ENCODE peak calls at places on chromosomes 4 and X, in five cellular contexts. T is right cardiac atrium; D is upper lobe of right lung; E is CD4-positive, alpha-beta memory T cell; Q is PC-3. P is an unnamed sample.

GRCh38 chr4:34094114-34094513 is 2150.2 kb downstream of the ARAP2 start:
- DNase-seq in T (no peak), D (no peak), E (no peak), Q (no peak), P (no peak)

GRCh38 chr4:154416183-154416543 is 75.4 kb downstream of the DCHS2 start:
- DNase-seq in T (peak; percentile 17), D (no peak), E (no peak), Q (no peak), P (no peak)

GRCh38 chr4:113003841-113004240 is 45.6 kb upstream of the ANK2 start:
- DNase-seq in T (no peak), D (no peak), E (no peak), Q (peak; percentile 79), P (no peak)

GRCh38 chrX:40291553-40291952 is 193.8 kb upstream of the BCOR start:
- DNase-seq in T (no peak), D (no peak), E (no peak), Q (peak; percentile 41), P (no peak)

GRCh38 chr4:55318541-55319129 is 27.4 kb upstream of the SRD5A3 start:
- DNase-seq in T (no peak), D (no peak), E (no peak), Q (no peak), P (no peak)

GRCh38 chrX:13489451-13489850 is 80.0 kb upstream of the EGFL6 start:
- DNase-seq in T (peak; percentile 69), D (peak; percentile 61), E (no peak), Q (peak; percentile 47), P (no peak)

GRCh38 chr4:38925492-38926418 is 58.1 kb downstream of the FAM114A1 start:
- DNase-seq in T (no peak), D (no peak), E (no peak), Q (no peak), P (no peak)

GRCh38 chrX:23844502-23845138 is 61.6 kb downstream of the SAT1 start:
- DNase-seq in T (no peak), D (no peak), E (no peak), Q (no peak), P (no peak)

GRCh38 chrX:68995386-68995779 is 166.6 kb downstream of the EFNB1 start:
- DNase-seq in T (no peak), D (no peak), E (no peak), Q (no peak), P (no peak)

GRCh38 chr4:2771264-2771663 is 15.1 kb upstream of the TNIP2 start:
- DNase-seq in T (no peak), D (no peak), E (no peak), Q (no peak), P (no peak)

GRCh38 chr4:10164877-10165283 is 48.3 kb upstream of the WDR1 start:
- DNase-seq in T (peak; percentile 28), D (no peak), E (no peak), Q (peak; percentile 43), P (no peak)

GRCh38 chrX:81110286-81110685 is 91.4 kb downstream of the HMGN5 start:
- DNase-seq in T (no peak), D (no peak), E (no peak), Q (no peak), P (no peak)

GRCh38 chrX:40192196-40192595 is 94.4 kb upstream of the BCOR start:
- DNase-seq in T (no peak), D (no peak), E (no peak), Q (no peak), P (no peak)

GRCh38 chr4:161827013-161827412 is 336.8 kb downstream of the FSTL5 start:
- DNase-seq in T (no peak), D (peak; percentile 25), E (no peak), Q (no peak), P (no peak)

GRCh38 chr4:13302876-13303275 is 181.3 kb downstream of the RAB28 start:
- DNase-seq in T (no peak), D (no peak), E (no peak), Q (no peak), P (no peak)

GRCh38 chr4:7067523-7068278 is at the start of gene GRPEL1:
- DNase-seq in T (peak; percentile 100), D (peak; percentile 100), E (peak; percentile 100), Q (peak; percentile 99), P (peak; percentile 100)

GRCh38 chrX:12240491-12240890 is 102.2 kb downstream of the FRMPD4 start:
- DNase-seq in T (no peak), D (no peak), E (no peak), Q (no peak), P (no peak)

GRCh38 chrX:17769701-17770269 is 32.5 kb downstream of the SCML1 start:
- DNase-seq in T (no peak), D (no peak), E (peak; percentile 12), Q (no peak), P (no peak)

GRCh38 chr4:156594619-156595018 is 377.0 kb downstream of the PDGFC start:
- DNase-seq in T (peak; percentile 34), D (no peak), E (no peak), Q (peak; percentile 9), P (no peak)

GRCh38 chrX:96909291-96909690 is 25.6 kb downstream of the RPA4 start:
- DNase-seq in T (no peak), D (no peak), E (no peak), Q (no peak), P (no peak)

GRCh38 chr4:43331226-43332078 is 438.9 kb downstream of the GRXCR1 start:
- DNase-seq in T (no peak), D (no peak), E (no peak), Q (peak; percentile 89), P (no peak)

GRCh38 chrX:155293771-155294170 is 29.5 kb upstream of the RAB39B start:
- DNase-seq in T (no peak), D (no peak), E (no peak), Q (no peak), P (no peak)

GRCh38 chr4:41346306-41347061 is 89.8 kb downstream of the UCHL1 start:
- DNase-seq in T (no peak), D (no peak), E (no peak), Q (peak; percentile 76), P (no peak)

GRCh38 chr4:110501826-110502225 is 25.9 kb downstream of the ENPEP start:
- DNase-seq in T (no peak), D (no peak), E (no peak), Q (peak; percentile 46), P (no peak)

GRCh38 chr4:144754562-144755410 is 108.8 kb downstream of the HHIP start:
- DNase-seq in T (no peak), D (no peak), E (no peak), Q (peak; percentile 50), P (no peak)

GRCh38 chr4:110631582-110632505 is 9.0 kb upstream of the PITX2 start:
- DNase-seq in T (peak; percentile 77), D (peak; percentile 84), E (no peak), Q (peak; percentile 80), P (no peak)

GRCh38 chr4:6991249-6991648 is 51.9 kb upstream of the TADA2B start:
- DNase-seq in T (no peak), D (no peak), E (no peak), Q (no peak), P (no peak)

GRCh38 chr4:89427765-89428164 is 120.2 kb upstream of the GPRIN3 start:
- DNase-seq in T (no peak), D (no peak), E (no peak), Q (no peak), P (no peak)

GRCh38 chr4:37967749-37968148 is 7.6 kb downstream of the PTTG2 start:
- DNase-seq in T (no peak), D (no peak), E (no peak), Q (peak; percentile 2), P (no peak)

GRCh38 chrX:21479695-21480280 is 105.6 kb downstream of the CNKSR2 start:
- DNase-seq in T (no peak), D (no peak), E (peak; percentile 40), Q (peak; percentile 76), P (no peak)

GRCh38 chr4:1318046-1318375 is 28.3 kb downstream of the MAEA start:
- DNase-seq in T (no peak), D (no peak), E (no peak), Q (no peak), P (no peak)

GRCh38 chrX:38538134-38538533 is 23.2 kb upstream of the TSPAN7 start:
- DNase-seq in T (no peak), D (no peak), E (no peak), Q (no peak), P (no peak)

DNA sequence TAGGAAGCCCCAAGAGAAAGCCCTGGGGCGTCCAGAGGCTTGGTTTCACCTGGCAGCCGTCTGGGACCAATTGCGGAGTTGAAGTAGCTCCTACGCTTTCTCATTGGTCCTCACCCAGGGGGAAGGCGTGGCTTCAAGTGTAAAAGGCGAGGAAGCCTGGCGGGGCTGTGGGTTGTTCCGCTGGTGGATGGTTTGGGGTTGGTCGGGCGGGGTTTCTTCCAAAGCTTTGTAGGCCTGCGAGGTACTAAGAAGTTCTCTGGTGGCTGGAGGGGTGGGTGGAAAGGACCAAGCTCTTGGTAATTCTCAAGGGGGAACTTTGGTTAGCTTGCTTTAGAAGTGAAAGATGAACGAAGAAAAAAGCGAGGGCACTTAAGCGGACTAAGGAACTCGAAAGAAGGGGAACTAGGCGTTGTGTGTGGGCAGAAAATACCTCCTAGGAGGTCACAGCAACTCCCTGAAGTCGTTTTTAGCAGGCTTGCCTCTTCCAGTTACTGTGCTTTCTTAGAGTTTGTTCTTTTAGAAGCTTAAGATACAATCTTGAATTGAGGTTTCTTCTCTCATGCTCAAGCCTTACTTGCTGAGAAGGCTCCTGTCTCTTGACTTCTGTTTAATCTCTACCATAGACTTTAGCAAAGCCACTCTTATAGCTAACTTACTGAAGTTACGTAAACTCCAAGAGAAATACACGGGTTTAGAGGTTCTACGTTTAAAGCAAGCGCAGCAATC is 36.7 kb downstream of the CCNG2 start:
- DNase-seq in T (peak; percentile 39), D (peak; percentile 83), E (peak; percentile 69), Q (no peak), P (peak; percentile 77)
- H3K4me3 ChIP-seq in T (no peak overlapping the region), D (peak overlapping the region; percentile 34), E (peak overlapping the region; percentile 41), Q (no peak overlapping the region), P (peak overlapping the region; percentile 28)

GRCh38 chr4:152308925-152309324 is 227.0 kb downstream of the FBXW7 start:
- DNase-seq in T (no peak), D (no peak), E (no peak), Q (peak; percentile 57), P (no peak)
- H3K4me3 ChIP-seq in T (no peak overlapping the region), D (no peak overlapping the region), E (no peak overlapping the region), Q (no peak overlapping the region), P (no peak overlapping the region)

GRCh38 chrX:9765737-9766098 is at the start of gene GPR143:
- DNase-seq in T (no peak), D (no peak), E (no peak), Q (no peak), P (no peak)
- H3K4me3 ChIP-seq in T (no peak within 1 kb of the TSS), D (no peak within 1 kb of the TSS), E (no peak within 1 kb of the TSS), Q (no peak within 1 kb of the TSS), P (no peak within 1 kb of the TSS)

DNA sequence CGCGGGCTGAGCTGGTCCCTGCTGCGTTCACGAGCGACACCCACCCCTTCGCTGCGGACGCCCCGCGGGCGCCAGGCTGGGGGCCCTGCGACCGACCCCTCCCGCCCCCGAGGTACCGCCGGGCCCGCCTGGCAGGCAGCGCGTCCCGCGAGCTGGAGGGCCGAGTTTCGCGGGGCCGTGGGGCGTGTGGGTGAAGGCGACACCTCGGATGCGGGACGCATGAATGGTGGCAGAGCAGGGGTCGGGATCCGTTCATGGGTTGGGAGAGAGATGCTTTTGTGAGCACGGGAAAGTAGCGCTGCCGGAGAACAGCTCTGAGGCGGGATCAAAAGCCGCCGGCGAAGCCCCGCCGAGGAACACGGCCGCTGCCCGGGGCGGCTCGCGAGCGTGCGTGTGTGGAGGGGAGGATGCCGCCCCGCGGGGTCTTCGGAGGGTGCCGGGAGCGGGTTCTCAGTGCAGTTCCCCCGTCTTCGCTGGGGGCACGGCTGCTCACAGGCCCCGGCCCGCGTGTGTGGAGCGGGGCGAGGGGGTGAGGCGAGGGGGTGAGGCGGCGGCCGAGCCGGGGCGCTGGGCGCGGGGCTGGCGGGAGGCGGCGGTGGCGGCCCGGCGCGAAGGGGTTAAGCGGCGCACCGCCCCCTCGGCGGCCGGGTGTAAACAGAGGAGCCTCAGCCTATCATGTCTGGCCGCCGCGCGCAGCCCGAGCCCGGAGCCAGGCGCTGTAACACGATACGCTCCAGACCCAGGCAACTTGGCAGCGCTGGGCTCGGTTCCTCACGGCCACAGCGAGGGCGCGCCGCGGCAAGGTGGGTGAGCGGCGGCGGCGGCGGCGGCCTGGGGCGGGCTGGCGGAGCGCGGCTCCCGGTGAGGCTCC is 205.3 kb downstream of the TENM3 start:
- DNase-seq in T (peak; percentile 92), D (peak; percentile 89), E (peak; percentile 4), Q (peak; percentile 82), P (no peak)
- H3K4me3 ChIP-seq in T (peak overlapping the region; percentile 68), D (peak overlapping the region; percentile 47), E (no peak overlapping the region), Q (peak overlapping the region; percentile 70), P (no peak overlapping the region)

P was measured in CD8-positive, alpha-beta memory T cell.